ENCODE peak calls at places on chromosome 2, in four cellular contexts. U, X, Z and J are unnamed samples.
A peak's percentile ranks its signal among the peaks of the same experiment; 100 is the strongest.

GRCh38 chr2:20617892-20618467 is 32.9 kb downstream of the HS1BP3 start:
- DNase-seq in U (peak; percentile 99), Z (peak; percentile 89), X (no peak), J (peak; percentile 90)

GRCh38 chr2:187138240-187138639 is 289.3 kb upstream of the ZSWIM2 start:
- DNase-seq in Z (no peak), X (no peak), U (peak; percentile 43), J (no peak)

GRCh38 chr2:45285791-45286390 is 276.6 kb upstream of the SIX2 start:
- DNase-seq in U (no peak), Z (no peak), X (no peak), J (no peak)

GRCh38 chr2:199303814-199304213 is 153.9 kb downstream of the SATB2 start:
- DNase-seq in X (no peak), Z (peak; percentile 95), U (peak; percentile 85), J (peak; percentile 97)

GRCh38 chr2:230758566-230759480 is 46.2 kb downstream of the CAB39 start:
- DNase-seq in Z (no peak), X (no peak), U (peak; percentile 76), J (peak; percentile 89)

GRCh38 chr2:239465017-239466001 is 64.5 kb upstream of the HDAC4 start:
- DNase-seq in Z (no peak), X (no peak), U (peak; percentile 95), J (no peak)

GRCh38 chr2:190451561-190452176 is 43.5 kb downstream of the MFSD6 start:
- DNase-seq in X (no peak), U (peak; percentile 22), Z (no peak), J (no peak)

GRCh38 chr2:53987336-53987921 is 16.6 kb upstream of the PSME4 start:
- DNase-seq in U (peak; percentile 49), Z (no peak), X (no peak), J (no peak)

GRCh38 chr2:226963528-226963927 is 127.7 kb downstream of the RHBDD1 start:
- DNase-seq in U (peak; percentile 36), Z (peak; percentile 49), X (no peak), J (no peak)

GRCh38 chr2:85868837-85869236 is 20.0 kb downstream of the ST3GAL5 start:
- DNase-seq in U (no peak), Z (no peak), X (no peak), J (no peak)

GRCh38 chr2:126843046-126843445 is 55.6 kb upstream of the TEX51 start:
- DNase-seq in Z (no peak), X (no peak), U (no peak), J (no peak)

GRCh38 chr2:77487074-77487803 is 34.9 kb downstream of the LRRTM4 start:
- DNase-seq in X (no peak), U (no peak), Z (no peak), J (no peak)

GRCh38 chr2:71358931-71359671 is 27.5 kb downstream of the ZNF638 start:
- DNase-seq in X (no peak), U (peak; percentile 88), Z (no peak), J (no peak)

GRCh38 chr2:237726401-237726830 is 72.2 kb upstream of the RBM44 start:
- DNase-seq in Z (no peak), X (no peak), U (peak; percentile 67), J (no peak)